ENCODE peak calls at places on chromosomes 6 and 20, in ten cellular contexts. G is foreskin keratinocyte; F is PC-3; T is astrocyte of the spinal cord; M is neural crest cell; X is A673; C is MM.1S; S is fibroblast of lung; Z is retinal pigment epithelial cell; D is CD8-positive, alpha-beta T cell. V is an unnamed sample.

GRCh38 chr6:12748815-12749521 is 32.4 kb downstream of the PHACTR1 start:
- DNase-seq in G (no peak), C (no peak), Z (no peak), M (peak; percentile 4), X (no peak), T (no peak), S (peak; percentile 21), F (no peak), D (no peak), V (no peak)

GRCh38 chr20:35883341-35883777 is 70.9 kb downstream of the SCAND1 start:
- DNase-seq in G (no peak), T (no peak), D (no peak), C (no peak), Z (no peak), F (peak; percentile 38), M (no peak), X (no peak), S (peak; percentile 34), V (no peak)

GRCh38 chr6:25315778-25316177 is 36.6 kb downstream of the CARMIL1 start:
- DNase-seq in C (peak; percentile 20), G (no peak), T (no peak), X (no peak), D (no peak), M (no peak), S (no peak), F (no peak), Z (no peak), V (no peak)

GRCh38 chr20:56069016-56069415 is 63.7 kb upstream of the CBLN4 start:
- DNase-seq in C (no peak), G (no peak), F (no peak), S (no peak), Z (no peak), T (no peak), D (no peak), M (no peak), X (no peak), V (no peak)

GRCh38 chr6:14841901-14842421 is 403.9 kb upstream of the JARID2 start:
- DNase-seq in T (peak; percentile 86), F (peak; percentile 32), D (no peak), Z (no peak), C (no peak), X (no peak), G (peak; percentile 42), M (no peak), S (peak; percentile 97), V (peak; percentile 75)

GRCh38 chr6:148335582-148335981 is 7.1 kb upstream of the SASH1 start:
- DNase-seq in S (peak; percentile 81), C (no peak), G (peak; percentile 93), Z (no peak), F (peak; percentile 73), T (no peak), X (no peak), M (no peak), D (no peak), V (no peak)

GRCh38 chr20:48619126-48620101 is 208.4 kb downstream of the PREX1 start:
- DNase-seq in S (no peak), C (no peak), G (no peak), T (no peak), M (no peak), X (peak; percentile 48), F (peak; percentile 55), Z (no peak), D (no peak), V (no peak)

GRCh38 chr6:118869350-118869749 is 24.6 kb upstream of the ASF1A start:
- DNase-seq in T (peak; percentile 61), X (no peak), G (peak; percentile 74), C (no peak), S (peak; percentile 79), M (no peak), Z (no peak), F (peak; percentile 63), D (no peak), V (no peak)

GRCh38 chr20:21808863-21809664 is 103.6 kb downstream of the PAX1 start:
- DNase-seq in M (peak; percentile 74), G (no peak), T (no peak), F (peak; percentile 6), S (no peak), Z (no peak), X (peak; percentile 51), C (peak; percentile 43), D (peak; percentile 27), V (peak; percentile 31)

GRCh38 chr6:2911171-2911570 is 8.1 kb upstream of the SERPINB9 start:
- DNase-seq in C (no peak), G (no peak), M (no peak), F (no peak), Z (no peak), T (no peak), S (no peak), X (no peak), D (no peak), V (no peak)

GRCh38 chr20:1072258-1072657 is 46.1 kb upstream of the PSMF1 start:
- DNase-seq in F (no peak), G (no peak), S (no peak), X (no peak), D (no peak), Z (no peak), T (no peak), C (no peak), M (no peak), V (no peak)
- TF ChIP-seq CTCF in F (no peak), G (no peak), S (no peak), X (no peak), D (no peak), Z (no peak), T (no peak), C (no peak), M (no peak), V (no peak)

GRCh38 chr6:165848099-165848461 is 185.0 kb upstream of the PDE10A start:
- DNase-seq in T (no peak), S (no peak), X (no peak), F (no peak), Z (no peak), C (no peak), G (no peak), D (no peak), M (no peak), V (no peak)
- TF ChIP-seq CTCF in T (no peak), S (peak; percentile 16), X (peak; percentile 48), F (peak; percentile 28), Z (no peak), C (no peak), G (no peak), D (no peak), M (peak; percentile 31), V (no peak)

DNA sequence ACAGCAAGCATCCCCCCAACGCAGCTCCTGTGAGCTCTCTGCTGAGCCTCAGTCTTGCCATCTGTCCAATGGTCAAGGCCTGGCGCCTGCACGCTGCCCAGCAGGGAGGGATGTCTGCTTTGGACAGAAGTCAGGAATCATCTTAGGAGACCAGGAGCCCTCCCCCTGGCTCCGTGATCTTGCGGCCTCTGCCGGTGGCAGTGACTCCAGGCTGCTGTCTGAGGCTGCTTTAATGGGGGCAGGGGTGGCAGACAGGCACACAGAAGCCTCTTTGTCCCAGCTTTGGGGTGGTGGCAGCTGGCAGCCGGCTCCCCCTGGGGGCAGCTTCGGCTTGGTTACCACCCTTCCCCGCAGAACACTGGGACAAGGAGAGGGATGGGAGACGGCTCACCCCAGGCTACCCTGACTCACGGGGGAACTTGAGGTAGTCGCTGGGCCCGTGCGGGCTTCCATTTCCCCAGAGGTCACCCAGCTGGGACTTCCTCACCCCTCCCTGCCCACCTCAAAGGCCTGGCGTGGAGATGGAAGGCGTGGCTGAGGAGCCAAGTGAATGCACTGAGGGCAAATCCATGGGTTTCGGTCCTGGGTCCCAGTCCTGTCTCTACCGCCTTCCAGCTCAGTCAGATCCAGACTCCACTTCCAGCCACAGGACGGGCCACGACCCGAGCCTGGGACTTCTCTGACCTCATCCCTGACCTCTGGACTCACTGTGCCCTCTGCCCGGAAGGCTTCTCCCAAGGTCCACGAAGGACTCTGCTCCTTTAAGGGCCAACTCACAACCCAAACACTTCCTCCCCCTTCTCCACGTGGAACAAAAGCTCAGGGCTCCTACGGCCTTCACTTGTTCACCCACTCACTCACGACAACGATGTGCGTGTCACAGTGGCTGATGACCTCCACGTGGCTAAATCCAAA is 14.8 kb downstream of the PEDS1 start:
- DNase-seq in X (no peak), T (no peak), G (peak; percentile 13), C (no peak), S (no peak), Z (no peak), M (peak; percentile 55), D (no peak), F (no peak), V (peak; percentile 39)
- TF ChIP-seq CTCF in X (no peak), T (peak; percentile 18), G (peak; percentile 58), C (no peak), S (no peak), Z (peak; percentile 37), M (no peak), D (no peak), F (no peak), V (peak; percentile 5)

DNA sequence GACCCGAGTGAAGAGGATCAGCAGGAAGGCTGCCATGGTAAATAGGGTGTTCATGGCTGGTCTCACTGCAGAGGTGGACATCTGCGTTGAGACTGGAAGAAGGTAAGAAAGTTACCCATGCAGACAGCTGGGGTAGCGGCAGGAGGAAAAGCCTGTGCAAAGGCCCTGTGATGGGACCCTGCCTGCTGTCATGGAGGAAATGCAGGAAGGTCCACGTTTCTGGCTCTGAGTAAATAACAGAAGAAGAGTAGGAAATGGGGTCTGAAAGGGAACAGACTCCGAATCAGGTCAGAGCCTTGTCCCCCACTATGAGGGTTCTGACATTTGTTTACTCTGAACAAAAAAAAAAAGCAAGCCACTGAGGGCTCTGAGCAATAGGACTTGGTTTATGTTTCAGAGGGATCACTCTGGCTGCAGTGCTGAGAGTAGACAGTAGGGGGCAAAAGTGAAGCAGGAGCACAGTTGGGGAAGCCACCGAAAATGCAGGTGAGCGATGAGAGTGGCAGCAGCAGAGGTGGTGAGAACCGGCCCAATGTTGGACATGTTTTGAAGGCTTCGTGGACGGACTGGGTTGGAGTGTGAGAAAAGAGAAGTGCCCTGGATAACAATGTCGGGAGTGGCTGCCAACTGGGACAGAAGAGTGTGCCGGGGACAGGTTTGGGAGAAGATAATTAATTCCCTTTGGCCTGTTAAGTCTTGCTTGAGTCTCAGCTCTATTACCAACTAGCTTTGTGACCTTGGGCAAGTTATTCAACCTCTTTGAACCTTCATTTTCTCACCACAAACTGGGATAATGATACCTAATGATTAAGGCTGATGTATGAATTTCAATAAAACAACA is 57.9 kb upstream of the MAP7 start:
- DNase-seq in M (peak; percentile 67), F (peak; percentile 76), D (peak; percentile 78), Z (no peak), G (peak; percentile 77), T (peak; percentile 64), X (peak; percentile 78), C (peak; percentile 62), S (peak; percentile 49), V (peak; percentile 57)
- TF ChIP-seq CTCF in M (peak; percentile 76), F (peak; percentile 73), D (peak; percentile 81), Z (peak; percentile 89), G (peak; percentile 79), T (peak; percentile 84), X (peak; percentile 91), C (peak; percentile 91), S (peak; percentile 84), V (peak; percentile 67)

GRCh38 chr20:17555106-17555505 is 14.8 kb upstream of the DSTN start:
- DNase-seq in Z (no peak), F (no peak), G (no peak), S (no peak), X (no peak), C (no peak), T (no peak), D (no peak), M (no peak), V (no peak)
- TF ChIP-seq CTCF in Z (no peak), F (no peak), G (no peak), S (no peak), X (no peak), C (no peak), T (no peak), D (no peak), M (no peak), V (no peak)

V was measured in psoas muscle.